ENCODE peak calls at places on chromosomes 11 and 22, in eight cellular contexts. A is anterior cingulate cortex; I is GM12891; H is DMS79 treated with DMSO at 0.1 percent for 48 hours; J is AML-193; N is T follicular helper cell; Q is central memory CD8-positive, alpha-beta T cell; V is lower leg skin. X is an unnamed sample.
A peak's percentile ranks its signal among the peaks of the same experiment; 100 is the strongest.

GRCh38 chr22:28299760-28300159 is 379.9 kb downstream of the TTC28 start:
- DNase-seq in A (no peak), N (no peak), Q (no peak), J (no peak), H (no peak), V (no peak), I (no peak), X (no peak)

GRCh38 chr11:33157103-33158027 is 3.9 kb downstream of the CSTF3 start:
- DNase-seq in J (no peak), I (no peak), H (no peak), Q (no peak), V (no peak), N (no peak), A (no peak), X (no peak)

GRCh38 chr22:46381142-46381541 is 45.6 kb downstream of the TRMU start:
- DNase-seq in Q (no peak), J (no peak), V (no peak), N (no peak), A (no peak), H (no peak), I (no peak), X (no peak)

GRCh38 chr11:111777094-111778046 is 11.2 kb upstream of the PPP2R1B start:
- DNase-seq in Q (no peak), H (peak; percentile 85), I (no peak), V (peak; percentile 31), N (peak; percentile 3), A (peak; percentile 38), J (peak; percentile 57), X (peak; percentile 14)

GRCh38 chr11:27249208-27249509 is 113.9 kb downstream of the CCDC34 start:
- DNase-seq in J (no peak), H (no peak), N (no peak), I (no peak), Q (no peak), V (no peak), A (no peak), X (no peak)

GRCh38 chr11:58642120-58642625 is 19.7 kb downstream of the CNTF start:
- DNase-seq in I (no peak), N (no peak), V (no peak), J (no peak), A (no peak), Q (no peak), H (no peak), X (no peak)

GRCh38 chr22:46686221-46686872 is 51.7 kb downstream of the CERK start:
- DNase-seq in J (no peak), A (no peak), V (no peak), H (no peak), N (no peak), Q (no peak), I (no peak), X (no peak)

GRCh38 chr11:77560605-77561004 is 29.1 kb upstream of the AQP11 start:
- DNase-seq in V (no peak), I (no peak), A (no peak), N (no peak), J (no peak), Q (no peak), H (no peak), X (no peak)

GRCh38 chr11:2889399-2890273 is 4.1 kb upstream of the CDKN1C start:
- DNase-seq in N (no peak), A (no peak), J (no peak), H (no peak), I (no peak), Q (no peak), V (no peak), X (no peak)

GRCh38 chr11:88689548-88690240 is 352.2 kb upstream of the CTSC start:
- DNase-seq in Q (no peak), A (no peak), J (no peak), I (no peak), H (no peak), N (no peak), V (no peak), X (no peak)

GRCh38 chr11:83682645-83682973 is 396.4 kb upstream of the CCDC90B start:
- DNase-seq in V (no peak), H (no peak), A (no peak), N (no peak), I (no peak), Q (no peak), J (no peak), X (no peak)